ENCODE peak calls at places on chromosomes 6 and 20, in seven cellular contexts. J is AG04450, D is GM03348, L is COR-L47, Q is substantia nigra, U is ACHN, P is gastrocnemius medialis. O is an unnamed sample.

GRCh38 chr6:72639920-72640621 is 18.2 kb downstream of the KCNQ5 start:
- DNase-seq in J (no peak), D (no peak), L (no peak), Q (no peak), U (no peak), P (no peak), O (no peak)

GRCh38 chr6:136723780-136724179 is 68.5 kb downstream of the MAP3K5 start:
- DNase-seq in J (no peak), D (no peak), L (no peak), Q (no peak), U (peak), P (no peak), O (no peak)

GRCh38 chr20:34549291-34549928 is 9.1 kb upstream of the MAP1LC3A start:
- DNase-seq in J (no peak), D (no peak), L (peak), Q (no peak), U (no peak), P (no peak), O (peak)

GRCh38 chr6:132937466-132937906 is 123.1 kb downstream of the RPS12 start:
- DNase-seq in J (no peak), D (peak), L (peak), Q (no peak), U (peak), P (no peak), O (peak)

GRCh38 chr6:89928604-89929003 is 34.3 kb downstream of the GJA10 start:
- DNase-seq in J (no peak), D (no peak), L (no peak), Q (no peak), U (peak), P (no peak), O (no peak)

GRCh38 chr6:36195471-36196048 is 984 bp upstream of the BRPF3 start:
- DNase-seq in J (no peak), D (no peak), L (no peak), Q (no peak), U (no peak), P (no peak), O (peak)

GRCh38 chr20:14341782-14342181 is 4.4 kb upstream of the FLRT3 start:
- DNase-seq in J (no peak), D (no peak), L (no peak), Q (no peak), U (no peak), P (peak), O (no peak)

GRCh38 chr20:49889245-49889942 is 25.9 kb downstream of the SPATA2 start:
- DNase-seq in J (no peak), D (no peak), L (no peak), Q (no peak), U (no peak), P (no peak), O (no peak)

GRCh38 chr6:38261626-38262025 is 378.1 kb downstream of the BTBD9 start:
- DNase-seq in J (no peak), D (peak), L (no peak), Q (no peak), U (no peak), P (no peak), O (no peak)

GRCh38 chr6:47286301-47286700 is 23.4 kb downstream of the TNFRSF21 start:
- DNase-seq in J (no peak), D (no peak), L (no peak), Q (no peak), U (no peak), P (no peak), O (no peak)

GRCh38 chr6:123042412-123042811 is 46.4 kb downstream of the CLVS2 start:
- DNase-seq in J (no peak), D (no peak), L (no peak), Q (no peak), U (no peak), P (no peak), O (no peak)

GRCh38 chr6:77094821-77095220 is 368.5 kb downstream of the HTR1B start:
- DNase-seq in J (no peak), D (no peak), L (no peak), Q (no peak), U (no peak), P (no peak), O (no peak)